ENCODE peak calls at places on chromosomes 5 and 9, in four cellular contexts. N is fibroblast of mammary gland; B is effector memory CD4-positive, alpha-beta T cell; K is left ventricle myocardium inferior. T is an unnamed sample.

GRCh38 chr9:130268521-130269131 is 3.1 kb downstream of the HMCN2 start:
- DNase-seq in N (no peak), B (no peak), K (no peak), T (no peak)

GRCh38 chr5:112491257-112491656 is 72.2 kb upstream of the EPB41L4A start:
- DNase-seq in N (peak; percentile 7), B (no peak), K (no peak), T (peak; percentile 3)

GRCh38 chr9:34377402-34377741 is 674 bp upstream of the MYORG start:
- DNase-seq in N (no peak), B (no peak), K (no peak), T (peak; percentile 14)

GRCh38 chr5:109718216-109718615 is 28.5 kb downstream of the MAN2A1 start:
- DNase-seq in N (no peak), B (no peak), K (no peak), T (no peak)

GRCh38 chr9:136644343-136644592 is 18.4 kb upstream of the EGFL7 start:
- DNase-seq in N (peak; percentile 54), B (no peak), K (peak; percentile 90), T (no peak)

GRCh38 chr5:108543486-108543885 is 161.6 kb upstream of the FBXL17 start:
- DNase-seq in N (no peak), B (no peak), K (no peak), T (no peak)

GRCh38 chr9:135146766-135147472 is 59.5 kb downstream of the OLFM1 start:
- DNase-seq in N (no peak), B (no peak), K (no peak), T (no peak)

GRCh38 chr9:134623408-134624066 is 18.1 kb upstream of the COL5A1 start:
- DNase-seq in N (peak; percentile 43), B (no peak), K (no peak), T (no peak)

GRCh38 chr5:58357121-58357520 is 102.8 kb downstream of the PLK2 start:
- DNase-seq in N (no peak), B (no peak), K (no peak), T (peak; percentile 30)

GRCh38 chr5:81848368-81848767 is 97.5 kb upstream of the SSBP2 start:
- DNase-seq in N (peak; percentile 30), B (no peak), K (no peak), T (peak; percentile 40)

GRCh38 chr5:163661358-163661757 is 155.9 kb downstream of the MAT2B start:
- DNase-seq in N (no peak), B (no peak), K (no peak), T (peak; percentile 69)

GRCh38 chr5:38534122-38534408 is 22.4 kb downstream of the LIFR start:
- DNase-seq in N (no peak), B (no peak), K (no peak), T (no peak)

GRCh38 chr9:91711755-91712591 is 238.1 kb downstream of the ROR2 start:
- DNase-seq in N (peak; percentile 49), B (peak; percentile 9), K (no peak), T (peak; percentile 53)

GRCh38 chr5:152542741-152543140 is 137.7 kb upstream of the NMUR2 start:
- DNase-seq in N (peak; percentile 31), B (no peak), K (no peak), T (peak; percentile 1)

GRCh38 chr9:116317503-116317902 is 163.9 kb downstream of the PAPPA start:
- DNase-seq in N (no peak), B (no peak), K (no peak), T (no peak)

GRCh38 chr9:135252980-135253304 is 165.5 kb downstream of the OLFM1 start:
- DNase-seq in N (no peak), B (no peak), K (no peak), T (no peak)

GRCh38 chr5:14216372-14216771 is 73.2 kb downstream of the TRIO start:
- DNase-seq in N (peak; percentile 38), B (no peak), K (no peak), T (peak; percentile 57)

GRCh38 chr5:95841914-95842812 is 19.6 kb upstream of the GLRX start:
- DNase-seq in N (peak; percentile 96), B (no peak), K (no peak), T (peak; percentile 80)

GRCh38 chr9:119148855-119149254 is 220.4 kb downstream of the BRINP1 start:
- DNase-seq in N (no peak), B (no peak), K (no peak), T (no peak)

GRCh38 chr5:172280317-172280716 is 3.2 kb downstream of the UBTD2 start:
- DNase-seq in N (no peak), B (no peak), K (no peak), T (no peak)

GRCh38 chr5:13356226-13356625 is 588.3 kb downstream of the DNAH5 start:
- DNase-seq in N (no peak), B (no peak), K (no peak), T (no peak)

GRCh38 chr5:63228154-63228553 is 649.5 kb downstream of the LRRC70 start:
- DNase-seq in N (no peak), B (no peak), K (no peak), T (no peak)

GRCh38 chr5:147223951-147224791 is 10.7 kb upstream of the STK32A start:
- DNase-seq in N (peak; percentile 61), B (no peak), K (no peak), T (peak; percentile 74)

GRCh38 chr5:61082516-61083280 is 79.6 kb downstream of the SMIM15 start:
- DNase-seq in N (peak; percentile 49), B (no peak), K (no peak), T (peak; percentile 26)

GRCh38 chr9:137002646-137003041 is 6.3 kb upstream of the CLIC3 start:
- DNase-seq in N (no peak), B (no peak), K (no peak), T (no peak)

GRCh38 chr5:158013939-158014338 is 155.0 kb upstream of the CLINT1 start:
- DNase-seq in N (peak; percentile 74), B (no peak), K (no peak), T (peak; percentile 70)

GRCh38 chr9:134560654-134561053 is 80.9 kb upstream of the COL5A1 start:
- DNase-seq in N (no peak), B (no peak), K (no peak), T (no peak)

GRCh38 chr9:5621327-5621726 is 7.6 kb upstream of the RIC1 start:
- DNase-seq in N (peak; percentile 87), B (no peak), K (no peak), T (peak; percentile 72)

GRCh38 chr9:123807241-123807640 is 122.7 kb downstream of the DENND1A start:
- DNase-seq in N (peak; percentile 27), B (no peak), K (no peak), T (no peak)

GRCh38 chr9:33748633-33749304 is 46.6 kb upstream of the PRSS3 start:
- DNase-seq in N (no peak), B (peak; percentile 0), K (no peak), T (no peak)

GRCh38 chr9:131330814-131331600 is 41.5 kb downstream of the PLPP7 start:
- DNase-seq in N (no peak), B (no peak), K (peak; percentile 47), T (no peak)

GRCh38 chr5:27612161-27612560 is 573.8 kb upstream of the CDH9 start:
- DNase-seq in N (peak; percentile 19), B (no peak), K (no peak), T (peak; percentile 27)

GRCh38 chr5:142016576-142016975 is 3.7 kb upstream of the GNPDA1 start:
- DNase-seq in N (no peak), B (no peak), K (no peak), T (no peak)

T was measured in choroid plexus epithelial cell.